ENCODE peak calls at places on chromosomes 1 and 21, in ten cellular contexts. Y is stimulated activated CD4-positive, alpha-beta T cell treated with anti-CD3 and anti-CD28 coated beads, Interleukin-1b, Interleukin-23, amount 100 ng/mL, for 4 hours; A is NCI-H2081; Q is amniotic stem cell; T is endodermal cell; D is Calu3; Z is astrocyte; C is HT1080; X is vagina; G is pulmonary artery endothelial cell. J is an unnamed sample.

GRCh38 chr1:201779351-201779880 is 49.5 kb upstream of the IPO9 start:
- DNase-seq in X (no peak), T (no peak), C (no peak), G (no peak), Z (no peak), A (no peak), Q (no peak), Y (no peak), D (no peak), J (no peak)

GRCh38 chr21:42002421-42002958 is 7.7 kb downstream of the ZBTB21 start:
- DNase-seq in G (no peak), C (peak; percentile 77), Q (peak; percentile 96), A (no peak), Z (peak; percentile 97), T (no peak), Y (peak; percentile 56), X (no peak), D (no peak), J (no peak)

GRCh38 chr1:9573723-9574122 is 15.0 kb upstream of the TMEM201 start:
- DNase-seq in A (no peak), Z (no peak), Q (no peak), C (no peak), X (no peak), Y (no peak), G (no peak), T (peak; percentile 70), D (no peak), J (no peak)

GRCh38 chr1:84940481-84940880 is 47.5 kb upstream of the LPAR3 start:
- DNase-seq in X (no peak), Z (peak; percentile 19), D (no peak), A (no peak), T (no peak), C (peak; percentile 69), G (peak; percentile 15), Y (no peak), Q (no peak), J (no peak)

GRCh38 chr1:229127301-229127700 is 143.6 kb upstream of the RAB4A start:
- DNase-seq in C (peak; percentile 59), Z (peak; percentile 28), Q (no peak), Y (no peak), D (peak; percentile 70), G (no peak), A (no peak), X (no peak), T (no peak), J (no peak)

GRCh38 chr1:246836169-246836568 is 95.6 kb downstream of the AHCTF1 start:
- DNase-seq in T (no peak), D (no peak), Y (no peak), Q (no peak), Z (peak; percentile 29), X (no peak), C (no peak), A (no peak), G (no peak), J (no peak)

GRCh38 chr21:36696640-36697472 is 2.1 kb upstream of the SIM2 start:
- DNase-seq in G (no peak), T (peak; percentile 74), X (no peak), D (no peak), A (no peak), Y (no peak), Z (no peak), Q (no peak), C (no peak), J (no peak)

GRCh38 chr1:32303997-32304622 is 12.2 kb downstream of the HDAC1 start:
- DNase-seq in X (no peak), C (no peak), A (no peak), Q (no peak), G (no peak), T (no peak), Z (peak; percentile 51), D (no peak), Y (no peak), J (no peak)

GRCh38 chr1:183484254-183484653 is 12.0 kb downstream of the SMG7 start:
- DNase-seq in X (no peak), C (no peak), A (no peak), Z (no peak), T (no peak), D (no peak), Q (no peak), Y (no peak), G (no peak), J (no peak)